ENCODE peak calls at places on chromosome 22, in six cellular contexts. M, J, B, A, T and W are unnamed samples.

GRCh38 chr22:29310863-29311339 is 4.5 kb downstream of the GAS2L1 start:
- DNase-seq in M (peak), J (peak), B (peak), A (peak), T (peak), W (peak)

GRCh38 chr22:41746563-41747400 is 47.5 kb downstream of the MEI1 start:
- DNase-seq in M (peak), J (peak), B (peak), A (peak), T (peak), W (peak)

GRCh38 chr22:41094036-41094435 is 1.6 kb downstream of the EP300 start:
- DNase-seq in M (peak), J (no peak), B (peak), A (peak), T (peak), W (no peak)

GRCh38 chr22:31490496-31490925 is 869 bp upstream of the EIF4ENIF1 start:
- DNase-seq in M (peak), J (peak), B (peak), A (peak), T (peak), W (peak)

GRCh38 chr22:29706493-29706892 is 13.3 kb upstream of the CABP7 start:
- DNase-seq in M (no peak), J (no peak), B (no peak), A (no peak), T (no peak), W (no peak)

GRCh38 chr22:35564975-35565867 is 24.6 kb downstream of the RASD2 start:
- DNase-seq in M (no peak), J (no peak), B (peak), A (no peak), T (no peak), W (no peak)

GRCh38 chr22:23537421-23537820 is 42.7 kb downstream of the IGLL1 start:
- DNase-seq in M (no peak), J (no peak), B (no peak), A (no peak), T (no peak), W (no peak)

GRCh38 chr22:50293441-50294318 is 13.8 kb downstream of the PLXNB2 start:
- DNase-seq in M (peak), J (no peak), B (peak), A (no peak), T (peak), W (no peak)

GRCh38 chr22:28940441-28940840 is 57.1 kb downstream of the ZNRF3 start:
- DNase-seq in M (no peak), J (no peak), B (no peak), A (no peak), T (no peak), W (no peak)

GRCh38 chr22:30574095-30574981 is at the start of gene GAL3ST1:
- DNase-seq in M (peak), J (no peak), B (no peak), A (no peak), T (no peak), W (no peak)

GRCh38 chr22:23837911-23838685 is 708 bp downstream of the DERL3 start:
- DNase-seq in M (no peak), J (no peak), B (no peak), A (peak), T (no peak), W (no peak)